ENCODE peak calls at places on chromosomes 11 and 22, in nine cellular contexts. M is NCI-H226; H is cardiac muscle cell; L is iris pigment epithelial cell; R is NCI-H1930; A is activated naive CD8-positive, alpha-beta T cell treated with anti-CD3 and anti-CD28 coated beads for 36 hours; U is adipocyte; W is stimulated activated CD4-positive, alpha-beta T cell treated with anti-CD3 and anti-CD28 coated beads, Interleukin-15, amount 100 ng/mL, for 24 hours; I is GM13977. N is an unnamed sample.

GRCh38 chr11:109426442-109426841 is 4.5 kb downstream of the C11orf87 start:
- DNase-seq in U (no peak), H (no peak), R (no peak), W (no peak), I (no peak), A (no peak), L (peak; percentile 11), M (no peak), N (no peak)

GRCh38 chr22:19959043-19959586 is 17.5 kb upstream of the TXNRD2 start:
- DNase-seq in I (no peak), U (peak; percentile 52), L (peak; percentile 66), W (no peak), M (peak; percentile 45), A (no peak), R (no peak), H (peak; percentile 76), N (no peak)

GRCh38 chr11:77602385-77603105 is 12.8 kb downstream of the AQP11 start:
- DNase-seq in M (peak; percentile 89), W (no peak), A (no peak), I (no peak), H (peak; percentile 87), U (peak; percentile 90), R (no peak), L (peak; percentile 89), N (no peak)

GRCh38 chr11:11976476-11977187 is 31.8 kb downstream of the DKK3 start:
- DNase-seq in L (no peak), R (no peak), U (no peak), A (no peak), I (no peak), W (no peak), H (no peak), M (no peak), N (no peak)

GRCh38 chr11:74487875-74488274 is 5.6 kb downstream of the LIPT2 start:
- DNase-seq in H (no peak), R (no peak), I (no peak), U (no peak), A (no peak), M (no peak), L (no peak), W (no peak), N (no peak)

GRCh38 chr11:16924826-16925494 is 89.3 kb downstream of the PLEKHA7 start:
- DNase-seq in A (no peak), W (no peak), I (peak; percentile 60), U (peak; percentile 61), L (peak; percentile 44), R (no peak), M (peak; percentile 73), H (peak; percentile 68), N (peak; percentile 65)

GRCh38 chr11:14972581-14973490 is 685 bp upstream of the CALCA start:
- DNase-seq in U (no peak), W (no peak), M (no peak), R (no peak), I (no peak), L (no peak), H (no peak), A (no peak), N (peak; percentile 29)

GRCh38 chr22:46107089-46107664 is 43.1 kb upstream of the PPARA start:
- DNase-seq in A (no peak), U (no peak), I (no peak), R (no peak), M (no peak), H (no peak), W (no peak), L (no peak), N (no peak)

GRCh38 chr11:3123761-3124733 is 41.1 kb downstream of the OSBPL5 start:
- DNase-seq in U (peak; percentile 97), R (no peak), H (peak; percentile 96), I (no peak), A (no peak), M (peak; percentile 91), L (peak; percentile 96), W (no peak), N (no peak)

GRCh38 chr11:122038543-122038942 is 77.5 kb downstream of the BLID start:
- DNase-seq in U (peak; percentile 63), W (no peak), M (peak; percentile 94), I (no peak), R (no peak), A (no peak), L (peak; percentile 92), H (peak; percentile 80), N (no peak)

GRCh38 chr11:104946907-104947306 is 21.5 kb downstream of the CASP4 start:
- DNase-seq in A (no peak), U (peak; percentile 68), R (no peak), W (peak; percentile 27), L (peak; percentile 68), M (peak; percentile 35), H (peak; percentile 64), I (peak; percentile 25), N (peak; percentile 20)

GRCh38 chr11:120424970-120425332 is 86.6 kb upstream of the GRIK4 start:
- DNase-seq in M (no peak), H (no peak), I (peak; percentile 11), L (no peak), W (no peak), U (no peak), R (no peak), A (no peak), N (peak; percentile 26)

GRCh38 chr11:93648168-93648567 is 13.3 kb upstream of the CEP295 start:
- DNase-seq in L (peak; percentile 47), A (no peak), M (no peak), I (no peak), W (no peak), U (peak; percentile 13), R (no peak), H (peak; percentile 36), N (no peak)

GRCh38 chr22:44112191-44112590 is 68.5 kb upstream of the PARVG start:
- DNase-seq in W (no peak), I (no peak), U (no peak), L (no peak), H (no peak), M (no peak), A (no peak), R (no peak), N (no peak)

GRCh38 chr22:23282089-23282501 is 101.8 kb downstream of the BCR start:
- DNase-seq in H (peak; percentile 65), I (no peak), M (peak; percentile 80), R (no peak), A (no peak), U (peak; percentile 56), W (no peak), L (peak; percentile 44), N (no peak)

GRCh38 chr11:131195801-131196517 is 174.5 kb upstream of the NTM start:
- DNase-seq in M (peak; percentile 9), L (peak; percentile 20), U (peak; percentile 34), I (no peak), H (peak; percentile 64), W (no peak), R (no peak), A (no peak), N (no peak)

GRCh38 chr11:36211735-36212430 is 77.3 kb downstream of the COMMD9 start:
- DNase-seq in A (no peak), R (no peak), L (no peak), W (no peak), M (no peak), H (no peak), I (no peak), U (no peak), N (no peak)

GRCh38 chr22:41028841-41029240 is 63.6 kb upstream of the EP300 start:
- DNase-seq in R (no peak), W (no peak), U (peak; percentile 97), I (no peak), H (peak; percentile 93), M (peak; percentile 77), A (no peak), L (peak; percentile 97), N (no peak)

GRCh38 chr11:66157182-66157864 is 87.3 kb downstream of the PACS1 start:
- DNase-seq in M (peak; percentile 29), U (peak; percentile 17), R (no peak), L (peak; percentile 48), I (peak; percentile 28), A (no peak), H (peak; percentile 4), W (no peak), N (peak; percentile 42)

GRCh38 chr22:23068096-23068831 is 2.1 kb upstream of the GNAZ start:
- DNase-seq in M (no peak), H (no peak), W (no peak), U (no peak), L (no peak), A (no peak), R (no peak), I (no peak), N (no peak)

GRCh38 chr22:20427945-20428417 is 9.6 kb downstream of the SCARF2 start:
- DNase-seq in R (no peak), I (peak; percentile 23), H (no peak), M (no peak), U (no peak), L (no peak), W (no peak), A (no peak), N (peak; percentile 26)

GRCh38 chr11:59801981-59802638 is 8.5 kb downstream of the MRPL16 start:
- DNase-seq in L (peak; percentile 42), W (no peak), R (no peak), H (peak; percentile 61), U (no peak), A (no peak), M (peak; percentile 15), I (no peak), N (no peak)

GRCh38 chr11:19472679-19473078 is 231.9 kb upstream of the E2F8 start:
- DNase-seq in L (peak; percentile 22), H (peak; percentile 53), U (no peak), I (no peak), M (no peak), R (no peak), A (no peak), W (no peak), N (no peak)

GRCh38 chr11:88384004-88384677 is 46.6 kb upstream of the CTSC start:
- DNase-seq in W (no peak), H (peak; percentile 44), U (peak; percentile 57), I (no peak), A (no peak), R (no peak), M (peak; percentile 59), L (peak; percentile 76), N (no peak)

GRCh38 chr22:30386960-30387848 is at the start of gene RNF215:
- DNase-seq in H (peak; percentile 85), I (peak; percentile 98), L (peak; percentile 65), A (peak; percentile 87), M (peak; percentile 16), U (peak; percentile 93), W (peak; percentile 83), R (peak; percentile 72), N (peak; percentile 97)

GRCh38 chr11:81000334-81001100 is 1559.7 kb upstream of the TENM4 start:
- DNase-seq in A (no peak), H (no peak), U (no peak), M (peak; percentile 52), W (no peak), L (no peak), I (no peak), R (no peak), N (no peak)

GRCh38 chr22:35016909-35017308 is 49.0 kb upstream of the ISX start:
- DNase-seq in R (no peak), U (no peak), I (no peak), L (no peak), M (no peak), W (no peak), H (no peak), A (no peak), N (no peak)

GRCh38 chr22:19669570-19669969 is 44.7 kb upstream of the SEPTIN5 start:
- DNase-seq in R (no peak), I (no peak), U (no peak), M (no peak), A (no peak), L (no peak), H (no peak), W (no peak), N (no peak)

GRCh38 chr11:16632295-16633200 is 105.9 kb upstream of the C11orf58 start:
- DNase-seq in U (peak; percentile 46), W (no peak), L (peak; percentile 38), A (no peak), H (peak; percentile 25), I (no peak), R (no peak), M (no peak), N (no peak)

GRCh38 chr11:34773211-34773610 is 143.0 kb downstream of the APIP start:
- DNase-seq in R (no peak), A (no peak), W (no peak), L (no peak), U (no peak), H (no peak), M (no peak), I (no peak), N (no peak)

GRCh38 chr11:47464479-47464878 is 15.5 kb upstream of the RAPSN start:
- DNase-seq in L (no peak), I (no peak), A (no peak), U (no peak), H (no peak), R (peak; percentile 91), W (no peak), M (no peak), N (no peak)